ENCODE peak calls at places on chromosomes 4 and X, in five cellular contexts. One of them, this sample, is unnamed.

GRCh38 chr4:3299122-3299521 is 6.3 kb downstream of the RGS12 start:
- DNase-seq in activated CD4-positive, CD25-positive, alpha-beta regulatory T cell treated with anti-CD3 and anti-CD28 coated beads, Interleukin-2, amount 50 U/mL, for 72 hours: no peak
- DNase-seq in NCI-H1092: no peak
- DNase-seq in activated CD4-positive, alpha-beta T cell treated with anti-CD3 and anti-CD28 coated beads, Interleukin-2, amount 50 U/mL, for 1 hour: no peak
- DNase-seq in T-helper 9 cell: no peak
- DNase-seq in this sample: no peak

GRCh38 chrX:153179131-153179530 is at the start of gene MAGEA1:
- DNase-seq in activated CD4-positive, CD25-positive, alpha-beta regulatory T cell treated with anti-CD3 and anti-CD28 coated beads, Interleukin-2, amount 50 U/mL, for 72 hours: no peak
- DNase-seq in NCI-H1092: no peak
- DNase-seq in activated CD4-positive, alpha-beta T cell treated with anti-CD3 and anti-CD28 coated beads, Interleukin-2, amount 50 U/mL, for 1 hour: no peak
- DNase-seq in T-helper 9 cell: no peak
- DNase-seq in this sample: no peak

GRCh38 chrX:53440101-53440500 is 5.9 kb upstream of the HSD17B10 start:
- DNase-seq in activated CD4-positive, CD25-positive, alpha-beta regulatory T cell treated with anti-CD3 and anti-CD28 coated beads, Interleukin-2, amount 50 U/mL, for 72 hours: no peak
- DNase-seq in NCI-H1092: peak
- DNase-seq in activated CD4-positive, alpha-beta T cell treated with anti-CD3 and anti-CD28 coated beads, Interleukin-2, amount 50 U/mL, for 1 hour: no peak
- DNase-seq in T-helper 9 cell: no peak
- DNase-seq in this sample: no peak

GRCh38 chrX:118528089-118528753 is 32.6 kb downstream of the DOCK11 start:
- DNase-seq in activated CD4-positive, CD25-positive, alpha-beta regulatory T cell treated with anti-CD3 and anti-CD28 coated beads, Interleukin-2, amount 50 U/mL, for 72 hours: peak
- DNase-seq in NCI-H1092: no peak
- DNase-seq in activated CD4-positive, alpha-beta T cell treated with anti-CD3 and anti-CD28 coated beads, Interleukin-2, amount 50 U/mL, for 1 hour: peak
- DNase-seq in T-helper 9 cell: peak
- DNase-seq in this sample: no peak

GRCh38 chr4:42865572-42866189 is 26.8 kb upstream of the GRXCR1 start:
- DNase-seq in activated CD4-positive, CD25-positive, alpha-beta regulatory T cell treated with anti-CD3 and anti-CD28 coated beads, Interleukin-2, amount 50 U/mL, for 72 hours: no peak
- DNase-seq in NCI-H1092: peak
- DNase-seq in activated CD4-positive, alpha-beta T cell treated with anti-CD3 and anti-CD28 coated beads, Interleukin-2, amount 50 U/mL, for 1 hour: peak
- DNase-seq in T-helper 9 cell: peak
- DNase-seq in this sample: peak

GRCh38 chr4:169099775-169100180 is 89.7 kb upstream of the CBR4 start:
- DNase-seq in activated CD4-positive, CD25-positive, alpha-beta regulatory T cell treated with anti-CD3 and anti-CD28 coated beads, Interleukin-2, amount 50 U/mL, for 72 hours: no peak
- DNase-seq in NCI-H1092: no peak
- DNase-seq in activated CD4-positive, alpha-beta T cell treated with anti-CD3 and anti-CD28 coated beads, Interleukin-2, amount 50 U/mL, for 1 hour: no peak
- DNase-seq in T-helper 9 cell: no peak
- DNase-seq in this sample: peak

GRCh38 chr4:3767569-3768288 is 1.5 kb downstream of the ADRA2C start:
- DNase-seq in activated CD4-positive, CD25-positive, alpha-beta regulatory T cell treated with anti-CD3 and anti-CD28 coated beads, Interleukin-2, amount 50 U/mL, for 72 hours: no peak
- DNase-seq in NCI-H1092: no peak
- DNase-seq in activated CD4-positive, alpha-beta T cell treated with anti-CD3 and anti-CD28 coated beads, Interleukin-2, amount 50 U/mL, for 1 hour: no peak
- DNase-seq in T-helper 9 cell: no peak
- DNase-seq in this sample: no peak

GRCh38 chr4:65668201-65669007 is 1.9 kb downstream of the EPHA5 start:
- DNase-seq in activated CD4-positive, CD25-positive, alpha-beta regulatory T cell treated with anti-CD3 and anti-CD28 coated beads, Interleukin-2, amount 50 U/mL, for 72 hours: no peak
- DNase-seq in NCI-H1092: no peak
- DNase-seq in activated CD4-positive, alpha-beta T cell treated with anti-CD3 and anti-CD28 coated beads, Interleukin-2, amount 50 U/mL, for 1 hour: no peak
- DNase-seq in T-helper 9 cell: no peak
- DNase-seq in this sample: peak

GRCh38 chrX:152895724-152896420 is 2.0 kb upstream of the ZNF185 start:
- DNase-seq in activated CD4-positive, CD25-positive, alpha-beta regulatory T cell treated with anti-CD3 and anti-CD28 coated beads, Interleukin-2, amount 50 U/mL, for 72 hours: no peak
- DNase-seq in NCI-H1092: no peak
- DNase-seq in activated CD4-positive, alpha-beta T cell treated with anti-CD3 and anti-CD28 coated beads, Interleukin-2, amount 50 U/mL, for 1 hour: no peak
- DNase-seq in T-helper 9 cell: no peak
- DNase-seq in this sample: no peak

GRCh38 chr4:140330311-140330900 is 43.0 kb upstream of the SCOC start:
- DNase-seq in activated CD4-positive, CD25-positive, alpha-beta regulatory T cell treated with anti-CD3 and anti-CD28 coated beads, Interleukin-2, amount 50 U/mL, for 72 hours: no peak
- DNase-seq in NCI-H1092: no peak
- DNase-seq in activated CD4-positive, alpha-beta T cell treated with anti-CD3 and anti-CD28 coated beads, Interleukin-2, amount 50 U/mL, for 1 hour: no peak
- DNase-seq in T-helper 9 cell: no peak
- DNase-seq in this sample: no peak

GRCh38 chr4:25258980-25259578 is 25.2 kb downstream of the PI4K2B start:
- DNase-seq in activated CD4-positive, CD25-positive, alpha-beta regulatory T cell treated with anti-CD3 and anti-CD28 coated beads, Interleukin-2, amount 50 U/mL, for 72 hours: no peak
- DNase-seq in NCI-H1092: no peak
- DNase-seq in activated CD4-positive, alpha-beta T cell treated with anti-CD3 and anti-CD28 coated beads, Interleukin-2, amount 50 U/mL, for 1 hour: no peak
- DNase-seq in T-helper 9 cell: no peak
- DNase-seq in this sample: no peak

GRCh38 chrX:46686003-46686645 is 72.8 kb downstream of the SLC9A7 start:
- DNase-seq in activated CD4-positive, CD25-positive, alpha-beta regulatory T cell treated with anti-CD3 and anti-CD28 coated beads, Interleukin-2, amount 50 U/mL, for 72 hours: no peak
- DNase-seq in NCI-H1092: no peak
- DNase-seq in activated CD4-positive, alpha-beta T cell treated with anti-CD3 and anti-CD28 coated beads, Interleukin-2, amount 50 U/mL, for 1 hour: peak
- DNase-seq in T-helper 9 cell: peak
- DNase-seq in this sample: peak

GRCh38 chrX:97563531-97564133 is 679.9 kb downstream of the RPA4 start:
- DNase-seq in activated CD4-positive, CD25-positive, alpha-beta regulatory T cell treated with anti-CD3 and anti-CD28 coated beads, Interleukin-2, amount 50 U/mL, for 72 hours: peak
- DNase-seq in NCI-H1092: no peak
- DNase-seq in activated CD4-positive, alpha-beta T cell treated with anti-CD3 and anti-CD28 coated beads, Interleukin-2, amount 50 U/mL, for 1 hour: peak
- DNase-seq in T-helper 9 cell: peak
- DNase-seq in this sample: peak

GRCh38 chrX:143319526-143319925 is 197.7 kb downstream of the SPANXN3 start:
- DNase-seq in activated CD4-positive, CD25-positive, alpha-beta regulatory T cell treated with anti-CD3 and anti-CD28 coated beads, Interleukin-2, amount 50 U/mL, for 72 hours: no peak
- DNase-seq in NCI-H1092: no peak
- DNase-seq in activated CD4-positive, alpha-beta T cell treated with anti-CD3 and anti-CD28 coated beads, Interleukin-2, amount 50 U/mL, for 1 hour: no peak
- DNase-seq in T-helper 9 cell: no peak
- DNase-seq in this sample: no peak

GRCh38 chrX:104618106-104618895 is 52.3 kb downstream of the IL1RAPL2 start:
- DNase-seq in activated CD4-positive, CD25-positive, alpha-beta regulatory T cell treated with anti-CD3 and anti-CD28 coated beads, Interleukin-2, amount 50 U/mL, for 72 hours: no peak
- DNase-seq in NCI-H1092: no peak
- DNase-seq in activated CD4-positive, alpha-beta T cell treated with anti-CD3 and anti-CD28 coated beads, Interleukin-2, amount 50 U/mL, for 1 hour: no peak
- DNase-seq in T-helper 9 cell: no peak
- DNase-seq in this sample: no peak

GRCh38 chr4:98506462-98507132 is 151.8 kb downstream of the TSPAN5 start:
- DNase-seq in activated CD4-positive, CD25-positive, alpha-beta regulatory T cell treated with anti-CD3 and anti-CD28 coated beads, Interleukin-2, amount 50 U/mL, for 72 hours: no peak
- DNase-seq in NCI-H1092: no peak
- DNase-seq in activated CD4-positive, alpha-beta T cell treated with anti-CD3 and anti-CD28 coated beads, Interleukin-2, amount 50 U/mL, for 1 hour: no peak
- DNase-seq in T-helper 9 cell: no peak
- DNase-seq in this sample: no peak

GRCh38 chrX:110699109-110699508 is 96.5 kb downstream of the CHRDL1 start:
- DNase-seq in activated CD4-positive, CD25-positive, alpha-beta regulatory T cell treated with anti-CD3 and anti-CD28 coated beads, Interleukin-2, amount 50 U/mL, for 72 hours: no peak
- DNase-seq in NCI-H1092: no peak
- DNase-seq in activated CD4-positive, alpha-beta T cell treated with anti-CD3 and anti-CD28 coated beads, Interleukin-2, amount 50 U/mL, for 1 hour: no peak
- DNase-seq in T-helper 9 cell: no peak
- DNase-seq in this sample: no peak